ENCODE peak calls at places on chromosomes 5 and 9, in four cellular contexts. Z is prostate gland, A is fibroblast of lung, V is adipocyte. J is an unnamed sample.

GRCh38 chr5:40071870-40072269 is 607.8 kb upstream of the PTGER4 start:
- DNase-seq in Z (no peak), A (peak; percentile 40), V (peak; percentile 56), J (no peak)

GRCh38 chr9:86602715-86603114 is 248.5 kb upstream of the TUT7 start:
- DNase-seq in A (no peak), V (no peak), Z (no peak), J (no peak)

GRCh38 chr5:10563132-10563939 is 534 bp upstream of the ANKRD33B start:
- DNase-seq in Z (no peak), V (peak; percentile 83), A (peak; percentile 32), J (peak; percentile 54)

GRCh38 chr9:2663886-2664674 is 42.5 kb downstream of the VLDLR start:
- DNase-seq in A (no peak), Z (no peak), V (no peak), J (no peak)

GRCh38 chr5:178785999-178786398 is 55.5 kb upstream of the ZNF354A start:
- DNase-seq in A (no peak), V (no peak), Z (no peak), J (no peak)

GRCh38 chr9:79637180-79637925 is 65.6 kb downstream of the TLE4 start:
- DNase-seq in Z (no peak), A (no peak), V (no peak), J (no peak)

GRCh38 chr9:121288874-121289553 is 21.1 kb downstream of the GSN start:
- DNase-seq in A (peak; percentile 50), Z (peak; percentile 72), V (peak; percentile 78), J (no peak)

GRCh38 chr5:171365351-171365750 is 22.3 kb upstream of the NPM1 start:
- DNase-seq in V (peak; percentile 24), A (peak; percentile 21), Z (no peak), J (no peak)

GRCh38 chr5:176134529-176135223 is 103.5 kb upstream of the SIMC1 start:
- DNase-seq in V (no peak), Z (no peak), A (no peak), J (no peak)

GRCh38 chr9:29213374-29214161 is 1640.3 kb upstream of the C9orf72 start:
- DNase-seq in A (no peak), V (no peak), Z (no peak), J (no peak)

GRCh38 chr5:112616812-112617547 is 120.7 kb upstream of the APC start:
- DNase-seq in Z (no peak), V (peak; percentile 28), A (no peak), J (no peak)

GRCh38 chr9:91376239-91376638 is 14.5 kb upstream of the AUH start:
- DNase-seq in V (no peak), Z (no peak), A (peak; percentile 43), J (no peak)

GRCh38 chr5:154444559-154445421 is 1.0 kb upstream of the SAP30L start:
- DNase-seq in A (peak; percentile 5), V (peak; percentile 51), Z (no peak), J (no peak)

GRCh38 chr5:155402927-155403645 is 389.5 kb downstream of the KIF4B start:
- DNase-seq in Z (no peak), V (no peak), A (no peak), J (no peak)

GRCh38 chr9:121736147-121736721 is 84.8 kb downstream of the DAB2IP start:
- DNase-seq in Z (peak; percentile 62), A (peak; percentile 53), V (peak; percentile 52), J (no peak)

GRCh38 chr9:33017283-33018041 is 7.6 kb upstream of the DNAJA1 start:
- DNase-seq in Z (no peak), V (no peak), A (no peak), J (no peak)

GRCh38 chr5:109146611-109147010 is 263.2 kb downstream of the PJA2 start:
- DNase-seq in Z (no peak), A (peak; percentile 61), V (no peak), J (no peak)

GRCh38 chr5:61277190-61277589 is 54.9 kb upstream of the ZSWIM6 start:
- DNase-seq in V (peak; percentile 49), Z (no peak), A (peak; percentile 61), J (no peak)

GRCh38 chr9:23821400-23822181 is 4.4 kb downstream of the ELAVL2 start:
- DNase-seq in Z (no peak), V (peak; percentile 57), A (no peak), J (no peak)

GRCh38 chr5:9667906-9668305 is 37.8 kb upstream of the TAS2R1 start:
- DNase-seq in V (peak; percentile 60), Z (no peak), A (no peak), J (no peak)

GRCh38 chr5:37799865-37800421 is 39.9 kb downstream of the GDNF start:
- DNase-seq in V (no peak), Z (no peak), A (no peak), J (no peak)

GRCh38 chr9:130310456-130310855 is 44.9 kb downstream of the HMCN2 start:
- DNase-seq in Z (no peak), A (no peak), V (no peak), J (no peak)

GRCh38 chr9:77731008-77731698 is 83.0 kb upstream of the GNA14 start:
- DNase-seq in V (no peak), A (no peak), Z (no peak), J (no peak)

DNA sequence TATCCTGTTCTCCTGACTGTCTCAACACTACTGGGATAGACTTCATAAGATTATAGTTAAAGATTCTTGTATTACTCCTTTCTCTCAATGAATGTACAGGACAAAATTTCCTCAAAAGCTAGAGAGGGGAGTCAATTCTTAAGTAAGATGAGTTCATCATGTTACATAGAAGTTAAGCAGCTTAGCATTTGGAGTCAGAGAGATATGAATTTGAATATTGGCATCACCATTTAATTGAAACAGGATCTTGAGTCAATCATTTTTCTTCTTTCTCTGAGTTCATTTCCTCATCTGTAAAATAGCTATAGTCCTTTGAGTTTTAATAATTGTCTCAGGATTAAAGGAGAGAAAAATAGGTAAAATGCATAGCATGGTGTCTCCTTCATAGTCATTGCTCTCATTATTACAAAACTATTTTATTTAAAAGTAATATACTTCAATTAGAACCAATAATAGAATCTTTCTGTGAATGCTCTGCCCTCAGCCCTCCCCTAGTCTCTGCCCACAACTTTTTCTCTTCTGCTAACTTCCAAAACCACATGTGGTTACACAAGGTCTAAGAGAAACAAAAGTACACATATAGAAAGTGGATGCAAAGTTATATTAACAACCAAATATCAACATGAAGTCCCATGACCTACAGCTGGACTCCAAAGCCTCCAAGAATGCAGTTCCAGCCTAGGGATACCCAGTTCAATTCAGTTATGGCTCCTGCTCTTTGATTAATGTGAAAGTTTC is 265.6 kb downstream of the TLE1 start:
- DNase-seq in A (peak; percentile 9), V (no peak), Z (no peak), J (no peak)
- H3K9me3 ChIP-seq in A (peaks cover 3% of the 10 kb centered on the region), V (peaks cover 45% of the 10 kb centered on the region), Z (no peaks in the 10 kb centered on the region), J (no peaks in the 10 kb centered on the region)

DNA sequence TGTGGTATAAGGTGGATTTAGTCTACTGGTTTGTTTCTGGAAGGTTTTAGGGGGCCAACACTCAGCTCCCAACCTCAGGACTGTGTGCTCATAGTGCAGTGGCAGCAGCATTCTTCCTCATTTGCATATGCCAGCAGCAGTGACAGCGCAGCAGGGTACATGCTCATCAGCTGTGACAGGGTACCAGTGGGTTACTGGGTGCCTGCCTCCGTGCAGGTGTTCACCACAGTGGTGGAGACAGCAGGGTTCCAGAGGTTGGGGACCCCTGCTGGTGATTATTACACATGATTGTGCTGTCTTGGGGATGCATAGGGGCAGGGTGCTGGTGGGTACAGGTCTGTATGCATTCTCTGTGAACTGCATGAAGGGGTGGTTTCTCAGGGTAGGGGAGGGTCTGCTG is 45.5 kb upstream of the IFNE start:
- DNase-seq in V (no peak), Z (no peak), A (no peak), J (no peak)
- H3K9me3 ChIP-seq in V (peaks cover 4% of the 10 kb centered on the region), Z (no peaks in the 10 kb centered on the region), A (no peaks in the 10 kb centered on the region), J (no peaks in the 10 kb centered on the region)

DNA sequence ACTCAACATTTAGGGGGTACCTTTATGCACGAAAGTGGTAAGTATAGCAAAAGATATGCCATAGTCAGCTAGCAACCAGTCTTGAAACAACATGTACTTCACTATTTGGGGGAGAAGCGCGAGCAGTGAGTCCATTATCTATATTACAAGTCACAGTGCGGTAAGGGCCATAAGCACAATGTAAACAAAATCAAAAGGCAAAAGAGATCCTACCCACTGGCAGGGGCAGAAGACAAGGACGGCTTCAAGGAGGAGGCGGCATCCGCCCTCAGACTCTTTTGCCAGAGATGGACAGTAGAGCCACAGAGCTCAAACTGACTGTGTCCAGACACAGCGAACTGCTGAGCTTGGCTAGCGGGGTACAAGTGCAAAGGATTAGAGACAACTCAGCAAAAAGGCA is 9.6 kb downstream of the MAPK9 start:
- DNase-seq in A (no peak), Z (no peak), V (no peak), J (no peak)
- H3K9me3 ChIP-seq in A (no peaks in the 10 kb centered on the region), Z (no peaks in the 10 kb centered on the region), V (peaks cover 18% of the 10 kb centered on the region), J (no peaks in the 10 kb centered on the region)

GRCh38 chr5:52767766-52768480 is 19.8 kb upstream of the ITGA1 start:
- DNase-seq in V (no peak), A (no peak), Z (no peak), J (no peak)

GRCh38 chr5:52767217-52767743 is 20.4 kb upstream of the ITGA1 start:
- DNase-seq in A (no peak), V (peak; percentile 44), Z (no peak), J (no peak)

GRCh38 chr5:52770287-52770939 is 17.3 kb upstream of the ITGA1 start:
- DNase-seq in A (no peak), V (no peak), Z (no peak), J (no peak)

GRCh38 chr5:52771343-52772039 is 16.2 kb upstream of the ITGA1 start:
- DNase-seq in A (no peak), Z (no peak), V (no peak), J (no peak)

DNA sequence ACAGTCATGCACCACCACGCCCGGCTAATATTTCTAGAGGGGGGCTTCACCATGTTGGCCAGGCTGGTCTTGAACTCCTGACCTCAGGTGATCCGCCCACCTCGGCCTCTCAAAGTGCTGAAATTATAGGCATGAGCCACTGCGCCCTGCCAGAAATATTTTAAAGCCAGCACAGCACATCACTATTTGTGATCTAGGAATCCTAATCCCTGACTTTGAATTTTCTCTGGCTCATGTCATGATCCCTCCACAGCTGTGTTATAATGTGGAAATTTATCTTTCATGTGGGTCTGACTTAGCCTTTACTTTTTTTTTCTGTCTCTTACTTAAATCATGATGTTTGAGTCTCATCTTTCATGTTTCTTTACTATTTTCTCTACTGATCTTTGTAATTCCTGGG is 18.7 kb upstream of the ITGA1 start:
- DNase-seq in A (no peak), Z (no peak), V (peak; percentile 63), J (no peak)
- H3K9me3 ChIP-seq in A (no peaks in the 10 kb centered on the region), Z (no peaks in the 10 kb centered on the region), V (no peaks in the 10 kb centered on the region), J (no peaks in the 10 kb centered on the region)

DNA sequence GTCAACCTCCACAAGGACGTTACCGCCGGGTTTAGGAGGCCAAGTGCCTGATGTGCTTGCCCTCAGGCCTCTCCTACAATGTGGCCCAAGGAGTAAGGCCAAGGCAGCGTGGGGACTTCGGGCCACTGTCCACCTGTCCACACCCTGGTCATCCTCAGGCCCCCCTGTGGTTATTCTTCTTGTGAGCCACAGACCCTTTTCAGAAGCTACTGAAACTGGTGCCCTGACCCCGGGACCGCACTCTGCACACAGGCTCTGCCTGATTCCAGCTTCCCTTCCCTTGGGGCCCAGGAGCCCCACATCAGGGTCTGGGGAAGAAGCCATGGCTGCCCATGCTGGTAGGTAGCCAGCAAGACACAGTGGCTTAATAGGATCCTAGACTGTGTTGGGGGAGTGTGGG is 128.8 kb downstream of the OLFM1 start:
- DNase-seq in V (no peak), A (no peak), Z (no peak), J (no peak)
- H3K9me3 ChIP-seq in V (peaks cover 4% of the 10 kb centered on the region), A (no peaks in the 10 kb centered on the region), Z (no peaks in the 10 kb centered on the region), J (no peaks in the 10 kb centered on the region)

GRCh38 chr9:112642126-112642525 is 75.8 kb downstream of the INIP start:
- DNase-seq in V (no peak), Z (no peak), A (no peak), J (no peak)
- H3K9me3 ChIP-seq in V (peaks cover 23% of the 10 kb centered on the region), Z (no peaks in the 10 kb centered on the region), A (no peaks in the 10 kb centered on the region), J (no peaks in the 10 kb centered on the region)

J was measured in T-helper 17 cell.